ENCODE peak calls at places on chromosomes 16 and 17, in eight cellular contexts. E is OCI-LY7, C is cardiac muscle cell, Y is mammary epithelial cell, H is tibial artery, N is dorsolateral prefrontal cortex, W is fibroblast of pulmonary artery, O is AG09309. L is an unnamed sample.

GRCh38 chr16:81558444-81559175 is 114.0 kb downstream of the CMIP start:
- DNase-seq in E (no peak), H (no peak), O (no peak), N (no peak), C (no peak), W (no peak), Y (no peak), L (no peak)

GRCh38 chr16:85570735-85571562 is 42.2 kb upstream of the GSE1 start:
- DNase-seq in C (no peak), Y (no peak), E (peak; percentile 41), W (no peak), O (no peak), N (no peak), H (peak; percentile 78), L (no peak)

GRCh38 chr16:1871974-1872635 is at the start of gene MEIOB:
- DNase-seq in O (no peak), C (peak; percentile 59), W (no peak), E (no peak), Y (no peak), H (no peak), N (no peak), L (peak; percentile 38)

GRCh38 chr17:57480438-57481196 is 224.3 kb downstream of the MSI2 start:
- DNase-seq in O (peak; percentile 16), Y (peak; percentile 79), E (no peak), W (peak; percentile 52), C (peak; percentile 56), N (no peak), H (no peak), L (peak; percentile 87)

GRCh38 chr17:70109497-70109896 is 34.5 kb downstream of the KCNJ16 start:
- DNase-seq in C (no peak), N (no peak), W (no peak), Y (no peak), O (no peak), H (no peak), E (no peak), L (no peak)

GRCh38 chr16:8403978-8404738 is 186.2 kb downstream of the TMEM114 start:
- DNase-seq in N (no peak), H (no peak), O (no peak), C (no peak), E (no peak), W (no peak), Y (no peak), L (no peak)

GRCh38 chr17:14775761-14776492 is 475.0 kb downstream of the HS3ST3B1 start:
- DNase-seq in W (peak; percentile 49), O (peak; percentile 53), C (no peak), E (no peak), Y (peak; percentile 92), N (no peak), H (no peak), L (no peak)

GRCh38 chr17:19750835-19751234 is 2.7 kb upstream of the ALDH3A1 start:
- DNase-seq in E (no peak), C (no peak), W (no peak), H (peak; percentile 48), O (no peak), Y (peak; percentile 66), N (no peak), L (no peak)

GRCh38 chr16:87715658-87716057 is 50.1 kb downstream of the KLHDC4 start:
- DNase-seq in O (no peak), W (no peak), Y (no peak), E (no peak), H (no peak), N (no peak), C (no peak), L (no peak)

GRCh38 chr16:17026600-17027242 is 444.0 kb downstream of the XYLT1 start:
- DNase-seq in C (no peak), H (no peak), Y (no peak), O (no peak), E (no peak), W (no peak), N (no peak), L (no peak)

GRCh38 chr17:58956997-58957724 is 149.5 kb downstream of the TRIM37 start:
- DNase-seq in Y (peak; percentile 61), H (no peak), N (no peak), O (no peak), E (no peak), W (peak; percentile 54), C (no peak), L (no peak)

GRCh38 chr17:28506763-28507487 is 777 bp downstream of the FOXN1 start:
- DNase-seq in Y (no peak), N (no peak), C (no peak), O (no peak), E (no peak), H (no peak), W (no peak), L (no peak)

GRCh38 chr17:76153640-76154039 is 12.6 kb upstream of the FOXJ1 start:
- DNase-seq in Y (no peak), O (no peak), H (peak; percentile 41), C (no peak), W (peak; percentile 32), N (peak; percentile 20), E (no peak), L (peak; percentile 51)

GRCh38 chr17:19753049-19753444 is 4.9 kb upstream of the ALDH3A1 start:
- DNase-seq in N (peak; percentile 63), Y (peak; percentile 96), E (no peak), W (peak; percentile 77), O (peak; percentile 67), C (no peak), H (peak; percentile 96), L (no peak)

GRCh38 chr17:2094891-2095535 is 40.1 kb downstream of the HIC1 start:
- DNase-seq in H (peak; percentile 86), O (no peak), W (peak; percentile 73), Y (no peak), N (peak; percentile 76), C (peak; percentile 67), E (peak; percentile 27), L (peak; percentile 79)

GRCh38 chr17:6506679-6507231 is 49.6 kb downstream of the PITPNM3 start:
- DNase-seq in Y (peak; percentile 79), C (no peak), W (peak; percentile 63), O (no peak), N (no peak), E (no peak), H (peak; percentile 61), L (no peak)

GRCh38 chr16:64596196-64596595 is 525.7 kb downstream of the CDH11 start:
- DNase-seq in H (no peak), Y (no peak), E (no peak), C (no peak), O (no peak), W (no peak), N (no peak), L (no peak)

GRCh38 chr16:9183682-9184353 is 92.4 kb downstream of the HAPSTR1 start:
- DNase-seq in O (no peak), Y (no peak), N (no peak), E (no peak), H (no peak), W (no peak), C (no peak), L (no peak)

DNA sequence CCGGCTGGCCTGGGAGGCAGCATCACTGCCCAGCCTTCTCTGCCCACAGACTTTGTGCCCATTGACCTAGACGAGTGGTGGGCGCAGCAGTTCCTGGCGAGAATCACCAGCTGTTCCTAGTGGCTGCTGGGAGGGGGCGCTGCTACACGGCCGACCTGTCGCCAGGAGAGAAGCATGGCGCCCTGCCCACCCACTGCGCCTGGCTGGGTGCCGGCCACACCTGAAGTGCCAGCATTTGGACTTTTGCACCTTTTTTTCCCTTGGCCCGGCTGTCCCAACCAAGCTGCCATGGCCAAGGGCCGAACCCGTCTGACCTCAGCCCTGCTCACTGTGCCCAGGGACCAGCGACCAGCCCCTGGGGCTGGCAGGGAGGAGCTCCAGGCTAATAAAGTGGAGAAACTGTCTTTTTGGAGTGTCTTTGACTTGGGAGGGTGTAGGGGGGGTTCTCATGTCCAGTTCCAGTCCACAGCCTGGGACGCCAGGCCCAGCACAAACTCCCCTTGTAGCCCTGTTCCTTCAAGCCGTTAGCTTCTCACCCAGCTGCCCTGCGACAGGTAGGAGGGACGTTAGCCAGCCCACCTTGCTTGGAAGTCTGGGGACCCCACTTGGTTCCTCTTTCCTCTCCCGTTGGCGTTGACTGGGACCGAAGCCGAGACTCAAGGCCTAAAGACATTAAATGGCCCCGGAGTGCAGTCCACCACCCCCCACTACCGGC is 937 bp upstream of the WDR90 start:
- DNase-seq in W (peak; percentile 24), O (no peak), C (peak; percentile 37), Y (peak; percentile 23), N (no peak), H (no peak), E (peak; percentile 75), L (no peak)
- TF ChIP-seq CTCF in W (peak; percentile 36), O (peak; percentile 51), C (peak; percentile 42), Y (peak; percentile 71), N (no peak), H (no peak), E (peak; percentile 87), L (peak; percentile 40)

GRCh38 chr17:3977387-3977786 is 13.2 kb upstream of the ATP2A3 start:
- DNase-seq in O (no peak), E (no peak), Y (no peak), H (no peak), C (no peak), N (no peak), W (no peak), L (no peak)

GRCh38 chr17:3976675-3977171 is 12.5 kb upstream of the ATP2A3 start:
- DNase-seq in E (no peak), O (no peak), N (no peak), Y (no peak), W (no peak), C (no peak), H (peak; percentile 91), L (no peak)

GRCh38 chr17:3979276-3979583 is 15.0 kb upstream of the ATP2A3 start:
- DNase-seq in E (peak; percentile 35), H (no peak), Y (no peak), C (no peak), N (no peak), O (no peak), W (no peak), L (no peak)

GRCh38 chr17:3980381-3980975 is 16.2 kb upstream of the ATP2A3 start:
- DNase-seq in O (no peak), Y (no peak), N (no peak), H (no peak), C (no peak), E (no peak), W (no peak), L (no peak)

GRCh38 chr17:3978421-3979275 is 14.4 kb upstream of the ATP2A3 start:
- DNase-seq in N (no peak), H (no peak), W (peak; percentile 58), E (no peak), C (no peak), Y (no peak), O (no peak), L (no peak)
- H3K4me3 ChIP-seq in N (no peak overlapping the region), H (no peak overlapping the region), W (no peak overlapping the region), E (no peak overlapping the region), C (no peak overlapping the region), Y (no peak overlapping the region), O (no peak overlapping the region), L (no peak overlapping the region)

GRCh38 chr16:47613251-47613650 is 152.1 kb downstream of the PHKB start:
- DNase-seq in E (no peak), Y (peak; percentile 60), N (no peak), H (no peak), O (no peak), C (no peak), W (peak; percentile 13), L (peak; percentile 5)
- TF ChIP-seq CTCF in E (no peak), Y (no peak), N (no peak), H (no peak), O (no peak), C (no peak), W (no peak), L (no peak)

DNA sequence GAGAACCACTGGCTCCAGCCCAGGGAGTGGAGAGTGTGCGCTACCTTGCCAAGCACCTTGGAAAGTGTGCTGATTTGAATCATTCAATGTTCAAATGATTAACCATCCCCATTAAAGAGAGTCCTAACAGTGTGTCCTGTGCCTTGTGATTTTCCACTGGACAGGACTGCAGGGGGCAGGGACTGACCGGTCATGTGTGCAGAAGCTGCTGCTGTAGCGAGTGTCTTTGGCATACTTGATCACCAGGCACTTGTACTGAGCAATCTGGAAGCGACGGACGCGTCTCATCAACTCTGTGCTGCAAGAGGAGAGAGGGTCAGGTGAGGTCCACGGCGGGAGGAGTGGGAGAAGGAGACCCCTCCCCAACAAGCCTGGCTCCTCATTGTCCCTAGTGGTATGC is 2.0 kb downstream of the TK1 start:
- DNase-seq in E (no peak), W (no peak), C (no peak), H (no peak), Y (no peak), O (no peak), N (no peak), L (no peak)
- H3K4me3 ChIP-seq in E (peak overlapping the region; percentile 76), W (no peak overlapping the region), C (no peak overlapping the region), H (no peak overlapping the region), Y (no peak overlapping the region), O (no peak overlapping the region), N (no peak overlapping the region), L (no peak overlapping the region)